ENCODE peak calls at places on chromosomes 5 and 9, in six cellular contexts. E is fibroblast of lung, O is NCI-H1417 treated with DMSO at 0.1 percent for 48 hours, I is EL, Z is iPS-NIHi11, N is RPMI7951. D is an unnamed sample.

GRCh38 chr5:102628449-102629175 is 126.5 kb upstream of the PAM start:
- DNase-seq in Z (no peak), E (peak), I (peak), O (no peak), N (peak), D (no peak)

GRCh38 chr5:108743344-108743743 is 4.4 kb upstream of the FER start:
- DNase-seq in O (no peak), E (peak), N (no peak), I (no peak), Z (no peak), D (no peak)

GRCh38 chr9:20835364-20836286 is 151.6 kb downstream of the FOCAD start:
- DNase-seq in E (peak), Z (peak), I (peak), N (peak), O (no peak), D (no peak)

GRCh38 chr9:98781588-98782383 is 14.6 kb downstream of the ANKS6 start:
- DNase-seq in N (no peak), I (no peak), O (no peak), Z (no peak), E (peak), D (no peak)

GRCh38 chr5:158880514-158881001 is 219.2 kb downstream of the EBF1 start:
- DNase-seq in O (no peak), E (no peak), Z (no peak), N (peak), I (no peak), D (no peak)

GRCh38 chr5:151637676-151638075 is 46.5 kb upstream of the FAT2 start:
- DNase-seq in O (no peak), E (no peak), Z (no peak), I (no peak), N (no peak), D (no peak)

GRCh38 chr5:141486091-141486490 is 1.3 kb downstream of the PCDHGC4 start:
- DNase-seq in I (no peak), N (no peak), E (no peak), O (no peak), Z (no peak), D (no peak)

GRCh38 chr5:42109006-42109572 is 184.0 kb downstream of the FBXO4 start:
- DNase-seq in I (no peak), E (no peak), O (no peak), Z (no peak), N (no peak), D (no peak)

GRCh38 chr9:120915854-120916495 is 10.6 kb downstream of the TRAF1 start:
- DNase-seq in N (no peak), Z (no peak), E (no peak), I (no peak), O (no peak), D (no peak)

GRCh38 chr5:112210430-112211005 is 208.6 kb downstream of the EPB41L4A start:
- DNase-seq in N (peak), Z (peak), E (peak), I (peak), O (no peak), D (no peak)

GRCh38 chr5:16149621-16150020 is 30.0 kb downstream of the MARCHF11 start:
- DNase-seq in E (no peak), Z (no peak), O (no peak), N (no peak), I (no peak), D (no peak)

GRCh38 chr9:20722221-20722620 is 38.2 kb downstream of the FOCAD start:
- DNase-seq in N (no peak), Z (no peak), I (no peak), O (no peak), E (no peak), D (no peak)

GRCh38 chr9:114450833-114451706 is 54.2 kb downstream of the WHRN start:
- DNase-seq in I (no peak), Z (no peak), O (no peak), E (no peak), N (no peak), D (no peak)

GRCh38 chr5:79697222-79698164 is 7.9 kb downstream of the CMYA5 start:
- DNase-seq in E (peak), O (no peak), I (no peak), N (no peak), Z (no peak), D (no peak)

GRCh38 chr9:128554155-128554862 is 1.9 kb downstream of the SPTAN1 start:
- DNase-seq in O (no peak), N (peak), I (peak), Z (peak), E (peak), D (no peak)

GRCh38 chr9:112086627-112087026 is 88.5 kb downstream of the SUSD1 start:
- DNase-seq in E (peak), N (peak), I (peak), Z (peak), O (peak), D (no peak)

GRCh38 chr9:104090578-104090977 is 3.5 kb upstream of the SMC2 start:
- DNase-seq in N (no peak), I (no peak), O (no peak), E (no peak), Z (no peak), D (no peak)